ENCODE peak calls at places on chromosomes 16 and 17, in five cellular contexts. O, U, P, A and G are unnamed samples. For H3K79me2 and H3K4me1, the result is how much of the 10 kb centered on the place peaks cover.

GRCh38 chr17:21174719-21175118 is 39.2 kb downstream of the TMEM11 start:
- DNase-seq in O (peak), U (no peak), P (no peak), A (peak), G (peak)

GRCh38 chr16:74607967-74608356 is 1.0 kb upstream of the GLG1 start:
- DNase-seq in O (no peak), U (no peak), P (no peak), A (peak), G (no peak)

GRCh38 chr17:57705921-57706695 is 39.0 kb downstream of the CCDC182 start:
- DNase-seq in O (no peak), U (peak), P (no peak), A (no peak), G (no peak)

GRCh38 chr17:19461681-19462080 is 50.6 kb downstream of the RNF112 start:
- DNase-seq in O (no peak), U (no peak), P (no peak), A (no peak), G (no peak)

GRCh38 chr17:81166033-81166472 is at the start of gene AATK:
- DNase-seq in O (no peak), U (no peak), P (peak), A (no peak), G (no peak)

GRCh38 chr17:74299618-74300009 is 25.6 kb downstream of the DNAI2 start:
- DNase-seq in O (no peak), U (no peak), P (no peak), A (no peak), G (no peak)

GRCh38 chr16:57301126-57301817 is 16.8 kb upstream of the PLLP start:
- DNase-seq in O (no peak), U (no peak), P (no peak), A (no peak), G (peak)

GRCh38 chr17:5526821-5527598 is 40.6 kb downstream of the MIS12 start:
- DNase-seq in O (peak), U (peak), P (peak), A (peak), G (peak)

GRCh38 chr17:4116516-4116915 is 26.3 kb downstream of the ZZEF1 start:
- DNase-seq in O (no peak), U (no peak), P (no peak), A (no peak), G (no peak)

GRCh38 chr16:50136399-50136798 is 16.7 kb upstream of the TENT4B start:
- DNase-seq in O (no peak), U (no peak), P (no peak), A (no peak), G (no peak)

GRCh38 chr16:30902070-30902972 is 5.9 kb downstream of the CTF1 start:
- DNase-seq in O (peak), U (peak), P (peak), A (peak), G (peak)

GRCh38 chr17:69141802-69142472 is at the start of gene ABCA6:
- DNase-seq in O (peak), U (no peak), P (no peak), A (peak), G (peak)

GRCh38 chr17:45436625-45437460 is 4.2 kb upstream of the ARHGAP27 start:
- DNase-seq in O (peak), U (no peak), P (no peak), A (no peak), G (peak)

GRCh38 chr17:49193513-49194296 is 16.7 kb downstream of the GNGT2 start:
- DNase-seq in O (peak), U (peak), P (peak), A (peak), G (peak)

GRCh38 chr16:28935924-28936783 is 4.4 kb downstream of the CD19 start:
- DNase-seq in O (peak), U (peak), P (peak), A (peak), G (peak)

GRCh38 chr17:14316131-14316854 is 15.4 kb downstream of the HS3ST3B1 start:
- DNase-seq in O (no peak), U (no peak), P (no peak), A (no peak), G (peak)

GRCh38 chr16:35735403-35736251 is 2276.2 kb downstream of the TP53TG3F start:
- DNase-seq in O (no peak), U (no peak), P (no peak), A (no peak), G (peak)

GRCh38 chr16:85646976-85647375 is 33.9 kb downstream of the GSE1 start:
- DNase-seq in O (no peak), U (no peak), P (no peak), A (no peak), G (no peak)

GRCh38 chr17:44969144-44969780 is 1.2 kb upstream of the C1QL1 start:
- DNase-seq in O (no peak), U (no peak), P (no peak), A (no peak), G (peak)

GRCh38 chr17:68196394-68197090 is 51.3 kb upstream of the AMZ2 start:
- DNase-seq in O (no peak), U (no peak), P (peak), A (peak), G (peak)

GRCh38 chr17:55768946-55769624 is 18.2 kb downstream of the PCTP start:
- DNase-seq in O (peak), U (no peak), P (no peak), A (peak), G (peak)

GRCh38 chr17:2593846-2594656 is 597 bp downstream of the PAFAH1B1 start:
- DNase-seq in O (peak), U (peak), P (peak), A (peak), G (peak)

GRCh38 chr16:88940196-88941050 is 36.6 kb downstream of the CBFA2T3 start:
- DNase-seq in O (no peak), U (no peak), P (no peak), A (peak), G (no peak)

GRCh38 chr17:42309142-42309541 is 20.8 kb downstream of the STAT5A start:
- DNase-seq in O (no peak), U (no peak), P (no peak), A (no peak), G (no peak)
- H3K79me2 ChIP-seq in O (under half), U (under half), P (under half), A (under half), G (under half)

DNA sequence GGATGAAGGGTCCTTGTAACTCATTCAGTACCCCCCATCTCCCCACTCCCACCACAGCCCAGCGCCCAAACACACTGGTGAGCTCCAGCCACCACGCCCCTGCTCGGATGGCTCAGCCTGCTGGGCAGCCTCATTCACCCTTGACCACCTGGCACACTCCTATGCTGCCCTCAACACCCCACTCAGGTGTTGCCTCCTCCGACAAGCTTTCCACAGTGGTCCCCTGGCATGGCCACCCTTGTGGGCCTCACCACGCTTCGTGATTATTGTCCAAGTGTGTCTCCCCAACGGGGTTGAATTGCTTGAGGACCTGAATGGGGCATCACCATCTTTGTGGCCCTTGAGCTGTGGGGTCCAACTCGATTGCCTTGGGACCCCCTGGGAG is 12.0 kb upstream of the DOC2B start:
- DNase-seq in O (no peak), U (no peak), P (no peak), A (no peak), G (no peak)
- H3K4me1 ChIP-seq in O (under half), U (under half), P (under half), A (under half), G (under half)

GRCh38 chr17:11240041-11240801 is 792 bp upstream of the SHISA6 start:
- DNase-seq in O (no peak), U (no peak), P (peak), A (peak), G (peak)

GRCh38 chr17:11240841-11241610 is at the start of gene SHISA6:
- DNase-seq in O (no peak), U (no peak), P (peak), A (no peak), G (no peak)

GRCh38 chr17:11238710-11239109 is 2.3 kb upstream of the SHISA6 start:
- DNase-seq in O (no peak), U (no peak), P (no peak), A (no peak), G (no peak)

GRCh38 chr17:11241611-11242226 is 706 bp downstream of the SHISA6 start:
- DNase-seq in O (no peak), U (no peak), P (peak), A (no peak), G (no peak)

DNA sequence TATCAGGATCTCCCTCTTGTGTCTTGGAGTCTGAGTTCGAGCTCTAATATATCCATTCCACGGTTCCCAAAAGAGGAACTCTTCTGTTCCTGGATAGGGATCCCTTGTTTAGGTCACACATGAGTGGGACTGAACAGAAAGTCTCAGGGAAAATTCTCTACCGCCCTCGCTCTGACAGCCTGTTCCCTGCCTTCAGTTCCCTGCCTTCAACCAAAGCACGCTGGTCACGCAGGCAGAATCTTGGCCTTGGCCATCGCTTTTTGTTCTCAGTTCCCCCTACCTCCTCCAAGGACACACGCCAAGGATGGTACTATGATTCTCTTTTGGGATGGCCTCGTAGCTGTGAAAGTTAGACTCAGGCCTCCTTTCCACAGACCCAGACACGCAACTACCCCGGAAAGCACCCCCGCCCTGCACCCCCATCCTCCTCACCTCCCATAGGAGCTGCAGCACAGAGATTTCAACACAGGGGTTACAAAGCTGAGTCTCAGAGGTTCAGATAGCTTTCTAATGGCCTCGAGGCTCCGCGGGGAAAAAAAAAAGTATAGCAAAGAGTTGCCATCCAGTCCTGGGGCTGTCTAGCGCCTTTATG is 1.5 kb upstream of the SHISA6 start:
- DNase-seq in O (no peak), U (no peak), P (no peak), A (no peak), G (peak)
- H3K4me2 ChIP-seq in O (no peak), U (no peak), P (peak), A (no peak), G (no peak)

DNA sequence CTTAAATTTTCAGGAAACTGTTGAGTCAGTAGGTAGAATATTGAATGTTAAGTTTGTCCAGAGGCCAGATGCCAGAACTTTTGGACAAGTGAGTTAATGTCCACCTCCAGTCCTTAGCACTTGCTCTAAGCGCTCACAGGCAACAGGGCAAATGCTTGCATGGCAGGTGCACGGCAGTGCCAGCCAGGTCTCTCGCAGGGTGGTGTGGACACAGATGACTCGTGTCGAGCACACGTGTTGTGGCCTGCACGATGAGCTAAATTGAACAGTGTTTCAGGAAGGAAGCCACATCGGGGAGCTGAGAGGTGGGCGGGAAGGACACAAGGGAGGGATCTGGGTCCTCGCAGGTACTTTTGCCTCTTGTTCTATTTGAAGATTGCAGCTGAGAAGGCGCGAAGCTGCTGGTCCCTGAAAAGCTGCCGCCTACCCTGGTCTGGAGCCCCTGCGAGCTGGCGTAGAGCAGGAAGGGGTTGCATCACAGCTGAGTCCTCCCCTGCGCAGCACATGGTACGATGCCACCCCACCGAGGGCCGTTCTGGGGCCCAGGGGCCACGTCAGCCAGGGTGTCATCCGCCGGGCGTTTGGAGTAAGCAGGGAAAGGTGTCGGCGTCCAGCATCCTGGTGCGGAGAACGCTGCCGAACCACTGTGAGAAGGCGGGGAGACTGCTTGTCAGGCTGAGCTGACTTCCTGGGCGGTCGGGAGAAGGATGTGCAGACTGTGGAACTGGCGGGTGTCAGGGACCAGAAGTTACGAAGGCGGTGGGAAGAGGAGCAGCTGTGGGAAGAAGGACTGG is 6.3 kb downstream of the RAB40C start:
- DNase-seq in O (no peak), U (peak), P (no peak), A (no peak), G (peak)
- H3K79me2 ChIP-seq in O (under half), U (half or more), P (half or more), A (half or more), G (half or more)

DNA sequence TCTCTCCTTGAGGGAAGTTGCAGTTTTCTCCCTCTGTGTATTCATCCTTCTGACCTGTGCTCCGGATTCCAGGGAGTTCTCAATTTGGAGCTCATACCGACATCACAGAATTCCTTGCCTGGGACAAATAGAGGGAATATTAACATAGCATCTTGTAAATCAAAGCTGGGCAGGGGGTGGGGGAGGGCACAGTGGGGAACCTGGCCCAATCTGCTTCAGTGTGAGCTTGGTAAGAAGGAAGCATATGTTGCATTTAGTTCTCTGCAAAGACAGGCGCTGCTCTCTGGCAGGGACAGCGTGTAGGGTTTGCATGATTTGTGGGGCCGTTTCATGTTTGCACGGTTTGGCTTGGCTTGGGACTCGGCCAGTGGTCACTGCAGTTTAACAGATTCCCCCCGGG is 177.9 kb downstream of the WWOX start:
- DNase-seq in O (no peak), U (no peak), P (no peak), A (no peak), G (no peak)
- H3K4me1 ChIP-seq in O (under half), U (under half), P (under half), A (under half), G (under half)